ENCODE peak calls at places on chromosomes 13 and 19, in five cellular contexts. N, W, H, T and G are unnamed samples.

GRCh38 chr19:2888739-2889224 is 11.9 kb upstream of the ZNF57 start:
- DNase-seq in N (no peak), H (peak; percentile 13), T (no peak), W (peak; percentile 32), G (no peak)

GRCh38 chr19:47057328-47057727 is 8.9 kb upstream of the TMEM160 start:
- DNase-seq in T (no peak), N (peak; percentile 11), W (peak; percentile 61), H (no peak), G (no peak)

GRCh38 chr19:17948967-17949930 is 16.4 kb downstream of the CCDC124 start:
- DNase-seq in H (no peak), N (peak; percentile 44), T (no peak), W (no peak), G (no peak)

GRCh38 chr19:45507864-45508680 is 793 bp downstream of the VASP start:
- DNase-seq in N (peak; percentile 3), H (no peak), T (no peak), W (peak; percentile 50), G (no peak)

GRCh38 chr13:110319774-110320509 is 12.9 kb downstream of the COL4A2 start:
- DNase-seq in N (no peak), T (no peak), W (peak; percentile 83), H (no peak), G (no peak)

GRCh38 chr19:17677002-17677401 is 11.2 kb downstream of the UNC13A start:
- DNase-seq in H (no peak), N (no peak), W (peak; percentile 16), T (no peak), G (no peak)

GRCh38 chr13:73893833-73894232 is 240.4 kb downstream of the KLF12 start:
- DNase-seq in T (no peak), H (no peak), W (no peak), N (no peak), G (no peak)

GRCh38 chr19:15123900-15124299 is 16.7 kb downstream of the SYDE1 start:
- DNase-seq in T (no peak), N (peak; percentile 39), W (no peak), H (no peak), G (no peak)

GRCh38 chr13:106109391-106109791 is 426.1 kb downstream of the EFNB2 start:
- DNase-seq in N (no peak), H (no peak), T (no peak), W (no peak), G (peak; percentile 17)

GRCh38 chr19:46211201-46211881 is 18.2 kb upstream of the IGFL1 start:
- DNase-seq in N (no peak), T (no peak), H (no peak), W (peak; percentile 91), G (no peak)